ENCODE peak calls at places on chromosome 2, in four cellular contexts. U is HepG2, Z is gastrocnemius medialis, O is A549. Q is an unnamed sample.

GRCh38 chr2:46915281-46915810 is at the start of gene MCFD2:
- DNase-seq in O (peak; percentile 42), Z (peak; percentile 19), U (no peak), Q (no peak)

GRCh38 chr2:85889648-85890281 is 975 bp upstream of the ST3GAL5 start:
- DNase-seq in U (no peak), O (no peak), Z (peak; percentile 46), Q (peak; percentile 41)

GRCh38 chr2:48126180-48126579 is 219.9 kb upstream of the FBXO11 start:
- DNase-seq in Z (no peak), U (no peak), O (no peak), Q (peak; percentile 58)

GRCh38 chr2:168916329-168916672 is 15.2 kb downstream of the G6PC2 start:
- DNase-seq in O (no peak), U (no peak), Z (no peak), Q (no peak)

GRCh38 chr2:60351802-60352201 is 201.7 kb downstream of the BCL11A start:
- DNase-seq in O (no peak), U (no peak), Z (no peak), Q (no peak)

GRCh38 chr2:198456418-198456817 is 652.0 kb downstream of the PLCL1 start:
- DNase-seq in O (no peak), U (no peak), Z (no peak), Q (no peak)

GRCh38 chr2:85168984-85169383 is 35.8 kb downstream of the TCF7L1 start:
- DNase-seq in O (no peak), Z (no peak), U (no peak), Q (no peak)

GRCh38 chr2:96146151-96146880 is 1.1 kb upstream of the DUSP2 start:
- DNase-seq in Z (no peak), O (no peak), U (no peak), Q (peak; percentile 57)

GRCh38 chr2:168201211-168201610 is 46.2 kb downstream of the STK39 start:
- DNase-seq in U (no peak), O (no peak), Z (no peak), Q (no peak)

GRCh38 chr2:42590176-42590575 is 21.7 kb downstream of the MTA3 start:
- DNase-seq in O (no peak), Z (no peak), U (no peak), Q (no peak)

GRCh38 chr2:229370484-229370883 is 99.4 kb upstream of the PID1 start:
- DNase-seq in Z (no peak), O (no peak), U (no peak), Q (no peak)

GRCh38 chr2:19843992-19844515 is 57.7 kb downstream of the TTC32 start:
- DNase-seq in Z (no peak), U (no peak), O (no peak), Q (no peak)

GRCh38 chr2:233280114-233280693 is 27.4 kb upstream of the SAG start:
- DNase-seq in Z (no peak), U (no peak), O (no peak), Q (no peak)

GRCh38 chr2:236107971-236108625 is 60.1 kb downstream of the GBX2 start:
- DNase-seq in U (no peak), Z (no peak), O (no peak), Q (no peak)

GRCh38 chr2:47159627-47160026 is 4.5 kb upstream of the STPG4 start:
- DNase-seq in O (no peak), Z (no peak), U (no peak), Q (no peak)

GRCh38 chr2:21860913-21861312 is 737.1 kb downstream of the TDRD15 start:
- DNase-seq in U (no peak), Z (no peak), O (no peak), Q (no peak)

GRCh38 chr2:317501-318424 is 29.9 kb upstream of the ALKAL2 start:
- DNase-seq in Z (no peak), O (no peak), U (no peak), Q (no peak)

GRCh38 chr2:84905181-84906107 is at the start of gene TMSB10:
- DNase-seq in O (peak; percentile 82), Z (peak; percentile 56), U (peak; percentile 73), Q (peak; percentile 95)

GRCh38 chr2:203880557-203881125 is 13.1 kb downstream of the CTLA4 start:
- DNase-seq in O (no peak), Z (no peak), U (no peak), Q (no peak)

GRCh38 chr2:67570626-67571025 is 173.5 kb downstream of the ETAA1 start:
- DNase-seq in U (no peak), Z (no peak), O (no peak), Q (no peak)

GRCh38 chr2:121904656-121905055 is 149.2 kb downstream of the TSN start:
- DNase-seq in Z (no peak), O (no peak), U (no peak), Q (no peak)

GRCh38 chr2:204109681-204110080 is 173.1 kb downstream of the ICOS start:
- DNase-seq in U (no peak), Z (no peak), O (no peak), Q (no peak)

GRCh38 chr2:17638181-17638743 is 97.8 kb downstream of the VSNL1 start:
- DNase-seq in U (no peak), O (no peak), Z (no peak), Q (no peak)

GRCh38 chr2:187915810-187916209 is 361.6 kb upstream of the TFPI start:
- DNase-seq in O (no peak), Z (no peak), U (no peak), Q (no peak)

GRCh38 chr2:45567974-45568789 is 42.9 kb downstream of the SRBD1 start:
- DNase-seq in U (no peak), O (no peak), Z (no peak), Q (no peak)

GRCh38 chr2:170360546-170361358 is 182.8 kb downstream of the MYO3B start:
- DNase-seq in U (no peak), O (no peak), Z (no peak), Q (no peak)

GRCh38 chr2:215137741-215138340 is 585 bp downstream of the ABCA12 start:
- DNase-seq in Z (no peak), U (no peak), O (no peak), Q (no peak)

GRCh38 chr2:120735750-120736170 is at the start of gene GLI2:
- DNase-seq in Z (peak; percentile 44), O (peak; percentile 61), U (peak; percentile 15), Q (peak; percentile 81)

GRCh38 chr2:27537287-27537686 is 40.6 kb downstream of the GCKR start:
- DNase-seq in U (no peak), O (no peak), Z (no peak), Q (no peak)

GRCh38 chr2:120774557-120775160 is 39.0 kb downstream of the GLI2 start:
- DNase-seq in O (no peak), Z (no peak), U (no peak), Q (no peak)

GRCh38 chr2:12637754-12638153 is 79.0 kb upstream of the TRIB2 start:
- DNase-seq in U (no peak), Z (no peak), O (no peak), Q (no peak)

GRCh38 chr2:175805442-175806114 is 196.5 kb downstream of the LNPK start:
- DNase-seq in Z (no peak), U (no peak), O (no peak), Q (no peak)

GRCh38 chr2:105280281-105280680 is 38.7 kb downstream of the GPR45 start:
- DNase-seq in Z (no peak), U (no peak), O (no peak), Q (no peak)

GRCh38 chr2:26463252-26464207 is 14.4 kb downstream of the OTOF start:
- DNase-seq in Z (no peak), U (peak; percentile 76), O (no peak), Q (no peak)

GRCh38 chr2:237689569-237690131 is 62.3 kb downstream of the LRRFIP1 start:
- DNase-seq in Z (no peak), O (no peak), U (no peak), Q (peak; percentile 47)

DNA sequence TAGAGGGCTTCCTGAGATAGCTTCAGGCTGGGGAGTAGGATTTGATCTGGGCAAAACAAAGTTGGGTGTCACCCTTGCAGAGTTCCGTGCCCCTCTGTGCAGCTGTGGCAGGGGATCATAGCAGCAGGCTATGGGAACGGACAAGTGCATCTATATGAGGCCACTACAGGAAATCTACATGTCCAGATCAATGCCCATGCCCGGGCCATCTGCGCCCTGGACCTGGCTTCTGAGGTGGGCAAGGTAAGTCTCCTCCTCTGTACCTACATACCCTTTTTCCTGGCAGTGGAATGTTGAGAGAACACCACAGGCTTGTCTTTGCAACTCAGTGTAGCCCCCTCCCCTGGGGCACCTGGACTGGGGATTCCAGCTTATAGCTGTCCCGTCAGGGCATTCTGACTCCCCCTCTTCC is 3.5 kb downstream of the WDR54 start:
- DNase-seq in U (no peak), O (no peak), Z (no peak), Q (no peak)
- TF ChIP-seq POLR2A in U (no peak), O (no peak), Z (no peak), Q (no peak)

DNA sequence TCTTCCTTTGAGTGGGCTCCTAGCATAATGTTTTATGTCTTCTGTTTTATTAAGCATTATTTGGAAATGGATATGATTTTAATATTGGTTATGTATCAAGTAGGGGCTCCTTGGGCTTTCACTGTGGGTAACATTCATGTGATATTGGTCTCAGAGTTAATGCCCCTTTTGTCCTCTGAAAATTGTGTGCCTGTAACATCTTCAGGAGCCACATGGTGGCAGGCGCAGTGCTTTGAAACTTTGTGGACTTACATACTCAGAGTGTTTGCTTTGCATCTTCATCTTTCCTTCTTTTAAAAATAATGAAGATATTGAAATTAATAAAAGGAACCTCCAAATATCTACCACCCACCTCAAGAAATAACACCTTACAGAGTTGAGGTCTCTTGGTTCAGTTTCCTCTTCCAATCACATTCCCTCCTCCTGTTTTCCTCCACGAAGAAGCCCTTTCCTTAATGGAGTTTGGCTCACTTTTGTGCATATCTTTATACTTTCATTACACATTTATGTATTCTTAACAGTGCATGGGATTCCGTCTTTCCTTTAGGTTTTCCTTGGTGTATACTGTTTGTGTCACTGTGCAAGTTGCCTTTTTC is 73.5 kb downstream of the LIMS1 start:
- DNase-seq in O (no peak), Z (no peak), U (peak; percentile 42), Q (no peak)
- TF ChIP-seq CTCF in O (peak; percentile 55), Z (peak; percentile 56), U (peak; percentile 51), Q (peak; percentile 10)

DNA sequence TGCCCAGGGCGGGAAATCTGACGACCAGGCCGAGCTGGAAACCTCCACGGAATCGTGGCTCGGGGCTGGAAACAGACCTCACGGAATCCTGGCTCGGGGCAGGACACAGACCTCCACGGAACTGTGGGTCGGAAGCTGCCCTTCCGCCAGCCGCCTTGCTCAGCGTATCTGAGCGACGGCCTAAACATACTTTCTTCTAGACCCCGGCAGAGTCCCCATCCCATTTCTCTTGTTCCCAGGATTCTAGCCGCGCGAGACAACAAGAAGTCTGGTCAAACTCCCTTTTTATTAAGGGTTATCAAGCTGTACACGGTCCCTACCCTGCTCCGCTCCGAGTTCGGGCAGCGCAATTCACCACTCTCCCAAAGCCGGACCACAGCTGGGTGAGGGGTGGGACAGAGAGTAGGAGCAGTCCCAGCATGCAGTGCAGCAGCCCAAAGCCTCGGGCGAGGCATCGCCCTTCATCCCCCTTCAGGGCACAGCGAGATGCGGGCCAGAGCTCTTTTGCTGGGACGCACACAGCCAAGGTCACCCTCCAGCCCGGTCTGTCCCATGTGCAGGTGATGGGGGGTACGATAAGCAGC is 447 bp upstream of the ABCB6 start:
- DNase-seq in U (no peak), Z (no peak), O (no peak), Q (peak; percentile 49)
- TF ChIP-seq POLR2A in U (no peak), Z (no peak), O (no peak), Q (no peak)

GRCh38 chr2:64134813-64135212 is 9.4 kb downstream of the PELI1 start:
- DNase-seq in O (no peak), U (no peak), Z (no peak), Q (no peak)
- TF ChIP-seq CTCF in O (no peak), U (no peak), Z (no peak), Q (no peak)